ENCODE peak calls at places on chromosomes 16 and 17, in seven cellular contexts. J, O, Y, V, K, F and G are unnamed samples.

GRCh38 chr16:56848056-56848936 is 16.7 kb upstream of the SLC12A3 start:
- DNase-seq in J (no peak), O (no peak), Y (no peak), V (no peak), K (no peak), F (no peak), G (no peak)

GRCh38 chr17:42784361-42784760 is 4.0 kb downstream of the WNK4 start:
- DNase-seq in J (no peak), O (no peak), Y (no peak), V (no peak), K (no peak), F (no peak), G (no peak)

GRCh38 chr17:16027708-16028584 is 28.3 kb downstream of the TTC19 start:
- DNase-seq in J (no peak), O (peak), Y (no peak), V (no peak), K (peak), F (no peak), G (peak)

GRCh38 chr16:27823438-27823820 is 240.1 kb downstream of the GSG1L start:
- DNase-seq in J (no peak), O (no peak), Y (no peak), V (no peak), K (no peak), F (no peak), G (no peak)

GRCh38 chr16:67252806-67253497 is 4.2 kb downstream of the SLC9A5 start:
- DNase-seq in J (no peak), O (no peak), Y (no peak), V (no peak), K (no peak), F (no peak), G (no peak)

GRCh38 chr17:56262854-56263253 is 109.6 kb downstream of the ANKFN1 start:
- DNase-seq in J (no peak), O (no peak), Y (no peak), V (no peak), K (no peak), F (no peak), G (no peak)

GRCh38 chr16:57626420-57627170 is 1.8 kb upstream of the ADGRG1 start:
- DNase-seq in J (no peak), O (no peak), Y (no peak), V (no peak), K (no peak), F (no peak), G (no peak)

GRCh38 chr17:57463103-57463885 is 207.0 kb downstream of the MSI2 start:
- DNase-seq in J (no peak), O (no peak), Y (no peak), V (no peak), K (no peak), F (no peak), G (no peak)

GRCh38 chr17:50219345-50219744 is 17.9 kb upstream of the COL1A1 start:
- DNase-seq in J (no peak), O (no peak), Y (no peak), V (no peak), K (no peak), F (no peak), G (no peak)

GRCh38 chr17:71668807-71669206 is 452.0 kb upstream of the SOX9 start:
- DNase-seq in J (no peak), O (no peak), Y (no peak), V (no peak), K (no peak), F (no peak), G (no peak)

GRCh38 chr17:1730345-1731193 is 6.1 kb downstream of the WDR81 start:
- DNase-seq in J (no peak), O (peak), Y (no peak), V (no peak), K (no peak), F (no peak), G (no peak)

GRCh38 chr17:34414338-34414737 is 51.3 kb upstream of the CCL1 start:
- DNase-seq in J (peak), O (no peak), Y (no peak), V (no peak), K (no peak), F (no peak), G (no peak)

GRCh38 chr16:11306997-11307638 is 26.0 kb upstream of the PRM1 start:
- DNase-seq in J (no peak), O (no peak), Y (no peak), V (no peak), K (no peak), F (no peak), G (no peak)

GRCh38 chr17:31099051-31099450 is 4.3 kb downstream of the NF1 start:
- DNase-seq in J (no peak), O (no peak), Y (no peak), V (no peak), K (no peak), F (no peak), G (no peak)

GRCh38 chr16:12168054-12169018 is 191.8 kb downstream of the SNX29 start:
- DNase-seq in J (peak), O (no peak), Y (no peak), V (no peak), K (no peak), F (no peak), G (no peak)

GRCh38 chr16:11354407-11354732 is 9.1 kb downstream of the RMI2 start:
- DNase-seq in J (no peak), O (no peak), Y (no peak), V (no peak), K (no peak), F (no peak), G (no peak)

GRCh38 chr17:41486809-41487530 is 2.7 kb downstream of the KRT36 start:
- DNase-seq in J (no peak), O (no peak), Y (no peak), V (no peak), K (no peak), F (no peak), G (no peak)

GRCh38 chr17:7046127-7046724 is 2.3 kb upstream of the SLC16A11 start:
- DNase-seq in J (peak), O (no peak), Y (no peak), V (no peak), K (peak), F (no peak), G (no peak)

GRCh38 chr17:75662511-75662910 is 4.4 kb downstream of the RECQL5 start:
- DNase-seq in J (no peak), O (no peak), Y (no peak), V (no peak), K (no peak), F (no peak), G (no peak)